ENCODE peak calls at places on chromosomes 5 and 9, in eight cellular contexts. T, R, B, P, Z, M, O and H are unnamed samples.

GRCh38 chr9:16092142-16092541 is 539.3 kb downstream of the CCDC171 start:
- DNase-seq in T (no peak), R (no peak), B (no peak), P (no peak), Z (no peak), M (no peak), O (no peak), H (no peak)

GRCh38 chr9:24487946-24488345 is 57.8 kb downstream of the IZUMO3 start:
- DNase-seq in T (no peak), R (no peak), B (no peak), P (no peak), Z (no peak), M (no peak), O (no peak), H (no peak)

GRCh38 chr5:33257807-33258491 is 182.8 kb upstream of the TARS1 start:
- DNase-seq in T (no peak), R (no peak), B (no peak), P (no peak), Z (no peak), M (peak), O (no peak), H (no peak)

GRCh38 chr9:69809304-69809863 is 11.2 kb upstream of the CFAP95 start:
- DNase-seq in T (no peak), R (peak), B (no peak), P (no peak), Z (no peak), M (no peak), O (no peak), H (no peak)

GRCh38 chr5:57199866-57200265 is 26.0 kb downstream of the GPBP1 start:
- DNase-seq in T (no peak), R (no peak), B (no peak), P (no peak), Z (no peak), M (no peak), O (no peak), H (no peak)

GRCh38 chr9:123061216-123061615 is 27.7 kb downstream of the GPR21 start:
- DNase-seq in T (no peak), R (no peak), B (no peak), P (no peak), Z (no peak), M (no peak), O (no peak), H (no peak)

GRCh38 chr9:78406146-78406545 is 109.2 kb downstream of the PSAT1 start:
- DNase-seq in T (no peak), R (no peak), B (no peak), P (no peak), Z (no peak), M (no peak), O (no peak), H (no peak)

GRCh38 chr5:78594946-78595921 is 53.3 kb downstream of the LHFPL2 start:
- DNase-seq in T (no peak), R (no peak), B (peak), P (peak), Z (peak), M (peak), O (no peak), H (no peak)

GRCh38 chr5:138934971-138935370 is 59.8 kb upstream of the LRRTM2 start:
- DNase-seq in T (no peak), R (no peak), B (no peak), P (no peak), Z (no peak), M (no peak), O (no peak), H (peak)

GRCh38 chr9:81022177-81022576 is 667.2 kb downstream of the TLE1 start:
- DNase-seq in T (no peak), R (no peak), B (no peak), P (no peak), Z (no peak), M (no peak), O (no peak), H (no peak)

GRCh38 chr5:159304961-159305595 is 25.2 kb downstream of the IL12B start:
- DNase-seq in T (no peak), R (no peak), B (no peak), P (no peak), Z (no peak), M (no peak), O (no peak), H (no peak)

DNA sequence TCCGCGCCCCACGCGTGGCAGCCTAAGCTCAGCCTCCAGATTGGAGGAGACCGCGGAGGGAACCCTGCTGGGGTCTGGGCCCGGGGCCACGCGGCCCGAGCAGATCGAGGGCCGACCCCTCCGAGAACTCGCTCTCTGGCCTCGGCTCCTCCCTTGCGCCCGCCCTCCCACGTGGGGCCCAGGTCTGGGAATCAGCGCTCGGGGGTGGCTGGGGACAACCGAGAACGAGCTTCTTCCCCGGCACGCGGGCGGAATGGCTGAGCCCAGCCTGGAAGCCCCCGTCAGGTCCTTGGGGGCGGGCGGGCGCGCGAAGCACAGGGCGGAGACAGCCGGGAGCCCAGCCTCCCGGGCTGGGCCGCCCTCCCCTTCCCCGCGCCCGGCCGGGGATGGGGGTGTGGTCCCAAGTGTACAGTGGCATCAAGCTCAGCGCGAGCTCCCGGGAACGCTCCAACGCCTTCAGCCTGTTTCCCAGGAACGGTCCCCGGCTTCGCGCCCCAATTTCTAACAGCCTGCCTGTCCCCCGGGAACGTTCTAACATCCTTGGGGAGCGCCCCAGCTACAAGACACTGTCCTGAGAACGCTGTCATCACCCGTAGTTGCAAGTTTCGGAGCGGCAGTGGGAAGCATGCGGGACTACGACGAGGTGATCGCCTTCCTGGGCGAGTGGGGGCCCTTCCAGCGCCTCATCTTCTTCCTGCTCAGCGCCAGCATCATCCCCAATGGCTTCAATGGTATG is at the start of gene SLC22A4:
- DNase-seq in T (peak), R (peak), B (peak), P (peak), Z (peak), M (peak), O (peak), H (peak)
- TF ChIP-seq CTCF in T (peak), R (no peak), B (no peak), P (peak), Z (no peak), M (no peak), O (no peak), H (no peak)

GRCh38 chr9:113899205-113899604 is 23.1 kb downstream of the ZNF618 start:
- DNase-seq in T (no peak), R (no peak), B (peak), P (no peak), Z (no peak), M (no peak), O (no peak), H (no peak)

GRCh38 chr9:113901196-113901818 is 25.2 kb downstream of the ZNF618 start:
- DNase-seq in T (no peak), R (no peak), B (peak), P (no peak), Z (no peak), M (no peak), O (no peak), H (no peak)

GRCh38 chr9:113896713-113897112 is 20.6 kb downstream of the ZNF618 start:
- DNase-seq in T (no peak), R (no peak), B (no peak), P (no peak), Z (no peak), M (no peak), O (no peak), H (no peak)

GRCh38 chr9:113898151-113898550 is 22.0 kb downstream of the ZNF618 start:
- DNase-seq in T (no peak), R (no peak), B (no peak), P (no peak), Z (no peak), M (no peak), O (no peak), H (no peak)

GRCh38 chr9:113898596-113898995 is 22.5 kb downstream of the ZNF618 start:
- DNase-seq in T (no peak), R (no peak), B (no peak), P (no peak), Z (no peak), M (no peak), O (no peak), H (no peak)
- TF ChIP-seq EP300 in T (no peak), R (no peak), B (no peak), P (no peak), Z (no peak), M (no peak), O (no peak), H (no peak)

GRCh38 chr9:91086657-91087563 is 274.8 kb downstream of the AUH start:
- DNase-seq in T (no peak), R (no peak), B (no peak), P (no peak), Z (no peak), M (no peak), O (no peak), H (no peak)

GRCh38 chr9:91085499-91086291 is 276.0 kb downstream of the AUH start:
- DNase-seq in T (no peak), R (no peak), B (no peak), P (no peak), Z (no peak), M (no peak), O (no peak), H (no peak)

GRCh38 chr9:91092214-91092613 is 269.5 kb downstream of the AUH start:
- DNase-seq in T (no peak), R (no peak), B (no peak), P (no peak), Z (no peak), M (no peak), O (no peak), H (no peak)

GRCh38 chr9:91090132-91090410 is 271.6 kb downstream of the AUH start:
- DNase-seq in T (no peak), R (no peak), B (no peak), P (no peak), Z (no peak), M (no peak), O (no peak), H (no peak)

DNA sequence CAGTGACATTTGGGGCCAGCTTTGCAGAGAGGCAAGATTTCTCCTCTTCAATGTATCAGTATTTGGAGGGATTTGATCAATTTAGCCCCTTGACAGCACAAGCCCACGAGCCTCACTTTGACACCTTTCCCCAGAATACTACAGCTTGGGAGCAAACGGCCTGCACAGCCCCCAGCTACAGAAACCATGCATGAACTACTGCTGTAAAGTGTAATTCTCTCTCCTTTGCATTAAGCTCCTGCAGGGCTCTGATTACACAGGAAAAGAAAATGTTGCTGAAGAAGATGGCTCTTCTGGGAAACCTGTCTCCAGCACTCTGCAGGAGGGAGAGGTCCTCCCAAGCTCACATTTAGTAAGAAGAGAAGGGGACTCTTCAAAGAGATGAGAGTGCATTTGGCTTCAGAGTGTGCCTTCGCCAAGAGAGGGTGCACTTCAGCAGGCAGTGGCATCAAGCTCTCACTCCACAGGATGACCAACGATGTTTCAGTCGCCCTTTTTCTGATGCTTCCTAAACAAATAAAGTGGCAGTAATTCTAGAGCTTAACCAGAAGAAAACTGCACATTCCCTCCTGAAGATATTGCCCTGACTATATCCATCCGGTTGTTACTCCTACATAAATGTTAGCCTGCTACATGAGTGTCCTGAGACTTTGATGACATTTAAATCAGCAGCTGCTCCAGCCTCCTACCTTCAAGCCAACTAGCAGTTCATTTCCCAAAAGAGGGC is 272.1 kb downstream of the AUH start:
- DNase-seq in T (no peak), R (no peak), B (peak), P (no peak), Z (no peak), M (peak), O (no peak), H (peak)
- TF ChIP-seq CTCF in T (peak), R (peak), B (peak), P (no peak), Z (peak), M (peak), O (no peak), H (peak)

GRCh38 chr5:167951121-167951520 is 340.3 kb upstream of the WWC1 start:
- DNase-seq in T (no peak), R (no peak), B (no peak), P (no peak), Z (no peak), M (no peak), O (no peak), H (no peak)

GRCh38 chr5:167949435-167949834 is 342.0 kb upstream of the WWC1 start:
- DNase-seq in T (no peak), R (no peak), B (no peak), P (no peak), Z (no peak), M (no peak), O (no peak), H (no peak)

GRCh38 chr5:167950126-167950721 is 341.2 kb upstream of the WWC1 start:
- DNase-seq in T (peak), R (no peak), B (no peak), P (no peak), Z (no peak), M (no peak), O (no peak), H (no peak)

GRCh38 chr5:167953151-167953788 is 338.2 kb upstream of the WWC1 start:
- DNase-seq in T (no peak), R (peak), B (no peak), P (no peak), Z (no peak), M (no peak), O (no peak), H (no peak)

GRCh38 chr5:167952278-167952990 is 339.0 kb upstream of the WWC1 start:
- DNase-seq in T (no peak), R (no peak), B (no peak), P (no peak), Z (no peak), M (no peak), O (no peak), H (no peak)
- TF ChIP-seq EP300 in T (no peak), R (no peak), B (no peak), P (no peak), Z (no peak), M (no peak), O (no peak), H (no peak)

GRCh38 chr9:38486056-38486455 is 61.8 kb upstream of the IGFBPL1 start:
- DNase-seq in T (no peak), R (no peak), B (no peak), P (no peak), Z (no peak), M (no peak), O (no peak), H (no peak)

GRCh38 chr9:38489057-38489456 is 64.8 kb upstream of the IGFBPL1 start:
- DNase-seq in T (no peak), R (no peak), B (no peak), P (no peak), Z (no peak), M (no peak), O (no peak), H (no peak)

GRCh38 chr9:38484076-38484637 is 59.9 kb upstream of the IGFBPL1 start:
- DNase-seq in T (no peak), R (no peak), B (no peak), P (no peak), Z (no peak), M (no peak), O (no peak), H (no peak)

GRCh38 chr9:38488156-38488698 is 64.0 kb upstream of the IGFBPL1 start:
- DNase-seq in T (no peak), R (no peak), B (no peak), P (no peak), Z (no peak), M (no peak), O (no peak), H (no peak)

DNA sequence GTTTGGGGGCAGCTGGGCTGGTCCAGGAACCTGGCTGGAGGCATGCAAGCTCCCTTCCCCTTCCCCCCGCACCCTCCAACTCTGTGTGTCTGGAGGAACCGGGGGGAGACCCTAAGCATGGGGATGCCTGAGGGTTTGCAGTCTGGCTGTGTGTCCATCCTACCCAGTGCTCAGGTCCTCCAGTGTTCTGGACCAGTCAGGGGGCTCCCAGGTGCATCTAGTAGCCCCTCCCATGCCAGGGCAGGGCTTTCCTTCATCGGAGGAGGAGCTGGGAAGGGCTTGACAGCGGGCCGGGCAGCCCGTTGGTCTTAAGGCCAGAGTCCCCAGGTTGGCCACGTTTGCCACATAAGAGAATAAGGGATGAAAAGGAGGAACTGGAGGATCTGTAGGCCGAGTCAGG is 62.6 kb upstream of the IGFBPL1 start:
- DNase-seq in T (no peak), R (no peak), B (no peak), P (no peak), Z (no peak), M (no peak), O (no peak), H (no peak)
- TF ChIP-seq CTCF in T (no peak), R (no peak), B (no peak), P (no peak), Z (no peak), M (no peak), O (no peak), H (no peak)

GRCh38 chr9:103139891-103140290 is 144.8 kb downstream of the CYLC2 start:
- DNase-seq in T (no peak), R (no peak), B (no peak), P (no peak), Z (no peak), M (no peak), O (no peak), H (no peak)
- TF ChIP-seq EP300 in T (no peak), R (no peak), B (no peak), P (no peak), Z (no peak), M (no peak), O (no peak), H (no peak)

GRCh38 chr5:116557669-116558271 is 16.9 kb downstream of the SEMA6A start:
- DNase-seq in T (no peak), R (peak), B (no peak), P (no peak), Z (no peak), M (peak), O (no peak), H (no peak)
- TF ChIP-seq CTCF in T (peak), R (peak), B (no peak), P (peak), Z (peak), M (peak), O (peak), H (peak)

GRCh38 chr9:33443047-33443446 is 4.3 kb downstream of the AQP3 start:
- DNase-seq in T (no peak), R (no peak), B (no peak), P (peak), Z (no peak), M (peak), O (no peak), H (no peak)
- TF ChIP-seq EP300 in T (no peak), R (no peak), B (no peak), P (no peak), Z (no peak), M (no peak), O (no peak), H (no peak)